ENCODE peak calls at places on chromosomes 6 and 20, in ten cellular contexts. B is NT2/D1; L is mesenchymal stem cell; P is ovary; Z is neural progenitor cell; O is SK-N-SH; S is mucosa of descending colon; I is CD4-positive, CD25-positive, alpha-beta regulatory T cell; W is left ventricle myocardium inferior; R is gastrocnemius medialis. K is an unnamed sample.

GRCh38 chr6:118501816-118502568 is 46.1 kb upstream of the PLN start:
- DNase-seq in B (no peak), L (peak; percentile 49), P (no peak), Z (no peak), O (no peak), S (no peak), I (no peak), W (no peak), R (no peak), K (peak; percentile 5)

GRCh38 chr6:54135665-54136370 is 24.6 kb downstream of the MLIP start:
- DNase-seq in B (no peak), L (peak; percentile 47), P (no peak), Z (no peak), O (no peak), S (peak; percentile 23), I (no peak), W (no peak), R (no peak), K (peak; percentile 51)

GRCh38 chr6:119676971-119677370 is 327.4 kb upstream of the MAN1A1 start:
- DNase-seq in B (no peak), L (peak; percentile 75), P (no peak), Z (no peak), O (no peak), S (peak; percentile 2), I (no peak), W (no peak), R (no peak), K (peak; percentile 23)

GRCh38 chr6:4107873-4108272 is 27.5 kb downstream of the ECI2 start:
- DNase-seq in B (no peak), L (no peak), P (no peak), Z (no peak), O (no peak), S (no peak), I (no peak), W (no peak), R (no peak), K (no peak)

GRCh38 chr6:11072080-11072479 is 21.6 kb upstream of the SMIM13 start:
- DNase-seq in B (no peak), L (no peak), P (no peak), Z (no peak), O (no peak), S (no peak), I (no peak), W (no peak), R (no peak), K (no peak)

GRCh38 chr6:87366428-87366827 is 21.8 kb downstream of the C6orf163 start:
- DNase-seq in B (no peak), L (peak; percentile 9), P (no peak), Z (no peak), O (no peak), S (no peak), I (no peak), W (no peak), R (no peak), K (peak; percentile 54)

GRCh38 chr6:95923518-95923917 is 92.3 kb upstream of the FUT9 start:
- DNase-seq in B (no peak), L (no peak), P (no peak), Z (peak; percentile 40), O (peak; percentile 10), S (peak; percentile 15), I (peak; percentile 10), W (no peak), R (no peak), K (peak; percentile 0)

GRCh38 chr6:101391772-101392560 is 1.5 kb upstream of the GRIK2 start:
- DNase-seq in B (no peak), L (no peak), P (no peak), Z (peak; percentile 40), O (no peak), S (no peak), I (no peak), W (no peak), R (no peak), K (peak; percentile 29)

GRCh38 chr6:13760948-13761347 is 49.3 kb upstream of the RANBP9 start:
- DNase-seq in B (no peak), L (no peak), P (no peak), Z (no peak), O (no peak), S (peak; percentile 9), I (no peak), W (no peak), R (peak; percentile 15), K (peak; percentile 92)

GRCh38 chr6:168381726-168382458 is 59.1 kb upstream of the SMOC2 start:
- DNase-seq in B (no peak), L (no peak), P (peak; percentile 8), Z (no peak), O (no peak), S (no peak), I (no peak), W (no peak), R (no peak), K (no peak)

GRCh38 chr6:149357726-149358538 is 40.4 kb downstream of the TAB2 start:
- DNase-seq in B (no peak), L (no peak), P (no peak), Z (no peak), O (no peak), S (no peak), I (peak; percentile 49), W (no peak), R (no peak), K (no peak)

GRCh38 chr6:56795852-56796532 is 153.3 kb upstream of the DST start:
- DNase-seq in B (no peak), L (peak; percentile 68), P (no peak), Z (no peak), O (peak; percentile 15), S (no peak), I (no peak), W (no peak), R (no peak), K (peak; percentile 62)

GRCh38 chr20:5859611-5860010 is 90.7 kb downstream of the TRMT6 start:
- DNase-seq in B (no peak), L (no peak), P (no peak), Z (no peak), O (no peak), S (no peak), I (no peak), W (no peak), R (no peak), K (peak; percentile 71)

GRCh38 chr6:22825210-22825609 is 255.8 kb downstream of the HDGFL1 start:
- DNase-seq in B (no peak), L (no peak), P (no peak), Z (no peak), O (no peak), S (peak; percentile 11), I (no peak), W (no peak), R (no peak), K (no peak)

DNA sequence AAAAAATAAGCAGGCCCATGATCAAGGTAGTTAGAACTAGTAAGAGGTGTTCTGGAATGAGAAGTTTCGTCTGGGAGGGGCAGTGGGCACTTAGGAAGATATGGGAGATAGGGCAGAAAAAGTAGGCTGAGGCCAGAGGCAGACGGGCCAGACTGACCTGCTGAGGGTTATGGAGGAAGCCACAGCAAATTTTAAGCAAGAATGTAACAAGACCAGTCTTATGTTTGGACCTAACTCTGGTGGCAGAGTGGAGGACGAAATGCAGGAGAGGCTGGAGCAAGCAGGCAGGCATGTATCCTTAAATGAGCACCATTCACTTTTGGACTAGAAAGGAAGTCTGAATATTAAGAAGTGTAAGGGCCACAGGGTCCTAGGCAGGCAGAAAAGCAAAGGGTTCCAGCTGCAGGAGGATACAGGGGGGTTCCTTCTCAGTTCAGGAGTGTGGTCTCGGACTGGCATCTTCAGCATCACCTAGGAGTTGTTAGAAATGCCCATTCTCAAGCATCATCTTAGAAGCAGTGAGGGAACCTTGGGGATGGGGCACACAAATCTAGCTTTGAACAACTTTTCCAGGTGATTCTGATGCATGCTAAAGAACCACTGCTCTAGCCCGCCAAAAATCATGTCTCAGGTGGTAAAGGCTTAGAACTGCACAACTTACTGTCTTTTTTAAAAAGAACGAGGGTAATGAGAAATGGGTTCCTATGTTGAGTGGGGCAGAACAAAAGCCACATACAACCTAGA is 1.7 kb upstream of the DSTN start:
- DNase-seq in B (no peak), L (no peak), P (no peak), Z (no peak), O (no peak), S (no peak), I (no peak), W (no peak), R (no peak), K (no peak)
- H3K4me3 ChIP-seq in B (peak overlapping the region; percentile 49), L (peak overlapping the region; percentile 68), P (peak overlapping the region; percentile 89), Z (peak overlapping the region; percentile 81), O (peak overlapping the region; percentile 66), S (no peak overlapping the region), I (no peak overlapping the region), W (peak overlapping the region; percentile 90), R (peak overlapping the region; percentile 99), K (peak overlapping the region; percentile 92)

GRCh38 chr20:20436689-20437088 is 68.8 kb downstream of the INSM1 start:
- DNase-seq in B (no peak), L (no peak), P (no peak), Z (no peak), O (no peak), S (no peak), I (no peak), W (no peak), R (no peak), K (no peak)
- H3K4me3 ChIP-seq in B (no peak overlapping the region), L (no peak overlapping the region), P (no peak overlapping the region), Z (no peak overlapping the region), O (no peak overlapping the region), S (no peak overlapping the region), I (no peak overlapping the region), W (no peak overlapping the region), R (no peak overlapping the region), K (no peak overlapping the region)

GRCh38 chr20:53149652-53150205 is 177.6 kb downstream of the TSHZ2 start:
- DNase-seq in B (no peak), L (peak; percentile 57), P (no peak), Z (no peak), O (no peak), S (peak; percentile 16), I (no peak), W (no peak), R (no peak), K (no peak)
- H3K4me3 ChIP-seq in B (no peak overlapping the region), L (peak overlapping the region; percentile 50), P (no peak overlapping the region), Z (no peak overlapping the region), O (no peak overlapping the region), S (no peak overlapping the region), I (no peak overlapping the region), W (no peak overlapping the region), R (no peak overlapping the region), K (no peak overlapping the region)

GRCh38 chr6:107488875-107489635 is 862 bp upstream of the SOBP start:
- DNase-seq in B (no peak), L (peak; percentile 59), P (peak; percentile 73), Z (peak; percentile 80), O (peak; percentile 82), S (peak; percentile 25), I (peak; percentile 17), W (peak; percentile 43), R (no peak), K (peak; percentile 20)

GRCh38 chr6:107490568-107491058 is 696 bp downstream of the SOBP start:
- DNase-seq in B (no peak), L (no peak), P (no peak), Z (no peak), O (peak; percentile 50), S (no peak), I (no peak), W (no peak), R (no peak), K (no peak)

GRCh38 chr6:107491791-107492674 is 2.1 kb downstream of the SOBP start:
- DNase-seq in B (no peak), L (peak; percentile 16), P (peak; percentile 64), Z (no peak), O (no peak), S (no peak), I (no peak), W (peak; percentile 64), R (no peak), K (peak; percentile 91)

GRCh38 chr6:107489636-107490567 is at the start of gene SOBP:
- DNase-seq in B (no peak), L (peak; percentile 61), P (peak; percentile 88), Z (peak; percentile 91), O (peak; percentile 96), S (peak; percentile 23), I (peak; percentile 29), W (peak; percentile 80), R (peak; percentile 47), K (peak; percentile 51)

GRCh38 chr6:107491059-107491609 is 1.2 kb downstream of the SOBP start:
- DNase-seq in B (no peak), L (peak; percentile 65), P (peak; percentile 84), Z (peak; percentile 86), O (peak; percentile 78), S (peak; percentile 46), I (no peak), W (peak; percentile 84), R (peak; percentile 42), K (peak; percentile 50)
- H3K4me3 ChIP-seq in B (peak overlapping the region; percentile 72), L (peak overlapping the region; percentile 95), P (peak overlapping the region; percentile 65), Z (peak overlapping the region; percentile 86), O (peak overlapping the region; percentile 77), S (no peak overlapping the region), I (no peak overlapping the region), W (peak overlapping the region; percentile 93), R (peak overlapping the region; percentile 69), K (peak overlapping the region; percentile 75)